ENCODE peak calls at places on chromosome 10, in eight cellular contexts. Z is suprapubic skin, N is tibial artery, V is fibroblast of lung, X is mesendoderm, W is GM23248, Q is neural progenitor cell, B is Panc1. S is an unnamed sample.
A peak's percentile ranks its signal among the peaks of the same experiment; 100 is the strongest.

GRCh38 chr10:27844223-27844622 is 98.6 kb upstream of the MKX start:
- DNase-seq in Z (no peak), N (no peak), V (no peak), X (no peak), W (no peak), Q (no peak), B (no peak), S (no peak)

GRCh38 chr10:86508217-86508616 is 13.4 kb downstream of the WAPL start:
- DNase-seq in Z (no peak), N (no peak), V (no peak), X (no peak), W (no peak), Q (no peak), B (no peak), S (no peak)

GRCh38 chr10:127243490-127244272 is 47.3 kb upstream of the INSYN2A start:
- DNase-seq in Z (no peak), N (no peak), V (peak; percentile 42), X (peak; percentile 73), W (peak; percentile 44), Q (peak; percentile 75), B (no peak), S (peak; percentile 38)

GRCh38 chr10:124649209-124649608 is 95.0 kb downstream of the FAM53B start:
- DNase-seq in Z (no peak), N (peak; percentile 46), V (no peak), X (no peak), W (peak; percentile 42), Q (no peak), B (no peak), S (no peak)

GRCh38 chr10:58818889-58819288 is 306.2 kb downstream of the BICC1 start:
- DNase-seq in Z (no peak), N (no peak), V (peak; percentile 96), X (no peak), W (peak; percentile 32), Q (no peak), B (no peak), S (no peak)

GRCh38 chr10:63166742-63167258 is 33.7 kb downstream of the NRBF2 start:
- DNase-seq in Z (no peak), N (no peak), V (peak; percentile 91), X (peak; percentile 85), W (peak; percentile 82), Q (peak; percentile 75), B (peak; percentile 57), S (peak; percentile 33)

GRCh38 chr10:29105516-29106215 is 183.2 kb upstream of the LYZL1 start:
- DNase-seq in Z (no peak), N (no peak), V (peak; percentile 69), X (peak; percentile 87), W (peak; percentile 17), Q (no peak), B (no peak), S (no peak)

GRCh38 chr10:94205370-94205930 is 157.3 kb downstream of the NOC3L start:
- DNase-seq in Z (no peak), N (no peak), V (peak; percentile 53), X (no peak), W (peak; percentile 13), Q (no peak), B (no peak), S (no peak)

GRCh38 chr10:51733061-51733460 is 33.7 kb upstream of the CSTF2T start:
- DNase-seq in Z (no peak), N (no peak), V (peak; percentile 13), X (peak; percentile 12), W (peak; percentile 57), Q (no peak), B (no peak), S (no peak)

GRCh38 chr10:116122126-116122525 is 150.9 kb downstream of the GFRA1 start:
- DNase-seq in Z (no peak), N (no peak), V (no peak), X (no peak), W (no peak), Q (no peak), B (no peak), S (no peak)

GRCh38 chr10:77844713-77845454 is 81.7 kb downstream of the DLG5 start:
- DNase-seq in Z (no peak), N (no peak), V (peak; percentile 37), X (peak; percentile 88), W (peak; percentile 87), Q (no peak), B (no peak), S (no peak)

GRCh38 chr10:505459-505858 is 184.0 kb downstream of the DIP2C start:
- DNase-seq in Z (no peak), N (no peak), V (no peak), X (no peak), W (no peak), Q (no peak), B (no peak), S (no peak)

GRCh38 chr10:13920031-13920430 is 333.3 kb downstream of the PRPF18 start:
- DNase-seq in Z (no peak), N (no peak), V (no peak), X (no peak), W (peak; percentile 72), Q (no peak), B (no peak), S (no peak)

GRCh38 chr10:18665815-18666558 is 6.8 kb downstream of the ARL5B start:
- DNase-seq in Z (no peak), N (no peak), V (peak; percentile 26), X (no peak), W (peak; percentile 49), Q (no peak), B (no peak), S (no peak)

GRCh38 chr10:114179747-114180146 is 594 bp downstream of the TDRD1 start:
- DNase-seq in Z (no peak), N (no peak), V (no peak), X (no peak), W (no peak), Q (no peak), B (no peak), S (no peak)

GRCh38 chr10:57694956-57695605 is 572.6 kb downstream of the IPMK start:
- DNase-seq in Z (no peak), N (no peak), V (no peak), X (no peak), W (peak; percentile 44), Q (no peak), B (no peak), S (no peak)

GRCh38 chr10:34102237-34102673 is 712.8 kb downstream of the PARD3 start:
- DNase-seq in Z (peak; percentile 81), N (peak; percentile 74), V (peak; percentile 65), X (no peak), W (peak; percentile 88), Q (no peak), B (no peak), S (no peak)

GRCh38 chr10:80454526-80455460 is 683 bp downstream of the TSPAN14 start:
- DNase-seq in Z (no peak), N (peak; percentile 50), V (peak; percentile 35), X (peak; percentile 52), W (peak; percentile 62), Q (peak; percentile 56), B (no peak), S (no peak)

GRCh38 chr10:11504566-11505285 is 106.7 kb downstream of the USP6NL start:
- DNase-seq in Z (no peak), N (no peak), V (no peak), X (peak; percentile 73), W (no peak), Q (peak; percentile 23), B (no peak), S (no peak)

GRCh38 chr10:69215405-69216176 is 4.5 kb upstream of the HKDC1 start:
- DNase-seq in Z (no peak), N (no peak), V (no peak), X (no peak), W (no peak), Q (no peak), B (no peak), S (no peak)
- H3K4me1 ChIP-seq in Z (no peaks in the 10 kb centered on the region), N (no peaks in the 10 kb centered on the region), V (peaks cover 3% of the 10 kb centered on the region), X (no peaks in the 10 kb centered on the region), W (peaks cover 11% of the 10 kb centered on the region), Q (no peaks in the 10 kb centered on the region), B (peaks cover 8% of the 10 kb centered on the region), S (no peaks in the 10 kb centered on the region)

GRCh38 chr10:73119952-73120351 is 9.7 kb downstream of the NUDT13 start:
- DNase-seq in Z (no peak), N (no peak), V (no peak), X (no peak), W (no peak), Q (no peak), B (no peak), S (no peak)

GRCh38 chr10:73113543-73113942 is 3.3 kb downstream of the NUDT13 start:
- DNase-seq in Z (no peak), N (no peak), V (peak; percentile 44), X (no peak), W (peak; percentile 81), Q (no peak), B (no peak), S (no peak)

GRCh38 chr10:73119457-73119856 is 9.2 kb downstream of the NUDT13 start:
- DNase-seq in Z (no peak), N (no peak), V (no peak), X (no peak), W (no peak), Q (no peak), B (no peak), S (no peak)

GRCh38 chr10:73117976-73118743 is 7.9 kb downstream of the NUDT13 start:
- DNase-seq in Z (no peak), N (no peak), V (peak; percentile 60), X (peak; percentile 4), W (peak; percentile 68), Q (no peak), B (no peak), S (no peak)

DNA sequence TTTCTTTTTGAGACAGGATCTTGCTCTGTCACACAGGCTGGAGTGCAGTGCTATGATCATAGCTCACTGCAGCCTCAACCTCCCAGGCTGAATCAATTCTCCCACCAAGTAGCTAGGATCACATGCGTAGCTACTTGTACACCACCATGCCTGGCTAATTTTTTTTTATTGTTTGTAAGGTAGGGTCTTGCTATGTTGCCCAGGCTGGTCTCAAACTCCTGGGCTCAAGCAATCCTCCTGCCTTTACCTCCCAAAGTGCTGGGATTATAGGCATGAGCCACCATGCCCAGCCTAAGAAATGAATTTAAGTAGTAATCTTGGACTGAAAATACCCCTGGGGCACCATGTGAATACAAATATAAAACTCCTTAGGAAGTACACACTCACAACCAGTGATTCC is 5.8 kb downstream of the NUDT13 start:
- DNase-seq in Z (no peak), N (no peak), V (no peak), X (no peak), W (no peak), Q (no peak), B (no peak), S (no peak)
- H3K4me1 ChIP-seq in Z (peaks cover 14% of the 10 kb centered on the region), N (peaks cover 22% of the 10 kb centered on the region), V (peaks cover 6% of the 10 kb centered on the region), X (no peaks in the 10 kb centered on the region), W (peaks cover 46% of the 10 kb centered on the region), Q (no peaks in the 10 kb centered on the region), B (peaks cover 11% of the 10 kb centered on the region), S (no peaks in the 10 kb centered on the region)

DNA sequence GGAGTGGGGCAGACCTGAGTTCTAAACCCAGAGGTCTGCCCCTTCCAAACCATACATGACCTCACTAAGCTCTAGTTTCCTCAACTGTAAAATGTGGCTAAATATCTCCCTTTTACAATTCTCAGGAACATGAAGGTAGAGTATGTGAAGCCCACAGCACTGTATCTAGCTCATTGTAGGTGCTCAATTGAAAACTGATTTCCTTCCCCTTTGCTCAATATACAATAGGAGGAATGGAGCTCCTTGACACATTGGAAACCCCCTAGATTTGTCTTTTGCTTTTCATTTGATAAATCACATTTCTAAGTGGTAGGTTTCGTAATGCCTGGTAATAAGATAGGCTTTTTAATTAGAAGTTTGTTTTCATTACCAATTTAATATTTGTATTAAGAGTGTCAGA is 153.3 kb downstream of the ARID5B start:
- DNase-seq in Z (no peak), N (no peak), V (no peak), X (no peak), W (no peak), Q (no peak), B (no peak), S (no peak)
- H3K4me1 ChIP-seq in Z (peaks cover 82% of the 10 kb centered on the region), N (peaks cover 87% of the 10 kb centered on the region), V (peaks cover 28% of the 10 kb centered on the region), X (peaks cover 3% of the 10 kb centered on the region), W (peaks cover 86% of the 10 kb centered on the region), Q (peaks cover 5% of the 10 kb centered on the region), B (peaks cover 28% of the 10 kb centered on the region), S (no peaks in the 10 kb centered on the region)

GRCh38 chr10:132417249-132417878 is 20.4 kb downstream of the PWWP2B start:
- DNase-seq in Z (no peak), N (no peak), V (no peak), X (no peak), W (no peak), Q (no peak), B (no peak), S (no peak)
- H3K4me1 ChIP-seq in Z (peaks cover 91% of the 10 kb centered on the region), N (peaks cover 47% of the 10 kb centered on the region), V (peaks cover 8% of the 10 kb centered on the region), X (peaks cover 8% of the 10 kb centered on the region), W (peaks cover 8% of the 10 kb centered on the region), Q (peaks cover 45% of the 10 kb centered on the region), B (peaks cover 76% of the 10 kb centered on the region), S (peaks cover 28% of the 10 kb centered on the region)

S was measured in NT2/D1.